ENCODE peak calls at places on chromosomes 16 and 17, in five cellular contexts. J is EL, V is NCI-H1417, L is NCI-H1105, Z is Calu3. R is an unnamed sample.

GRCh38 chr16:2769675-2770056 is 7.4 kb downstream of the ELOB start:
- DNase-seq in J (no peak), V (no peak), L (no peak), Z (peak), R (no peak)

GRCh38 chr17:67624886-67625656 is 92.7 kb upstream of the NOL11 start:
- DNase-seq in J (no peak), V (peak), L (no peak), Z (no peak), R (peak)

GRCh38 chr16:55018881-55019280 is 88.2 kb downstream of the IRX5 start:
- DNase-seq in J (no peak), V (no peak), L (no peak), Z (no peak), R (no peak)

GRCh38 chr16:74291577-74292208 is 4.9 kb upstream of the PSMD7 start:
- DNase-seq in J (peak), V (no peak), L (no peak), Z (peak), R (no peak)

GRCh38 chr17:74480290-74480689 is 13.9 kb downstream of the CD300A start:
- DNase-seq in J (no peak), V (no peak), L (no peak), Z (no peak), R (no peak)

GRCh38 chr16:31298958-31299357 is 39.2 kb downstream of the ITGAM start:
- DNase-seq in J (no peak), V (peak), L (no peak), Z (no peak), R (no peak)

GRCh38 chr17:43360376-43360738 is 38.4 kb upstream of the ARL4D start:
- DNase-seq in J (no peak), V (peak), L (peak), Z (peak), R (peak)

GRCh38 chr16:30000768-30001631 is 5.0 kb downstream of the INO80E start:
- DNase-seq in J (no peak), V (no peak), L (no peak), Z (no peak), R (no peak)

GRCh38 chr17:78395186-78395585 is 16.7 kb downstream of the PGS1 start:
- DNase-seq in J (no peak), V (peak), L (no peak), Z (no peak), R (no peak)

GRCh38 chr17:10745231-10745630 is 15.4 kb upstream of the TMEM220 start:
- DNase-seq in J (no peak), V (no peak), L (no peak), Z (no peak), R (no peak)

GRCh38 chr16:21214086-21214485 is 2.7 kb upstream of the ZP2 start:
- DNase-seq in J (no peak), V (no peak), L (no peak), Z (no peak), R (no peak)

GRCh38 chr17:7897773-7898172 is 9.2 kb downstream of the CHD3 start:
- DNase-seq in J (peak), V (peak), L (no peak), Z (no peak), R (no peak)

GRCh38 chr17:35088911-35089845 is 25.7 kb upstream of the RFFL start:
- DNase-seq in J (peak), V (peak), L (peak), Z (peak), R (peak)

GRCh38 chr17:15742051-15742795 is 10.1 kb downstream of the TBC1D26 start:
- DNase-seq in J (no peak), V (no peak), L (no peak), Z (no peak), R (no peak)

GRCh38 chr17:32152130-32152529 is 9.8 kb downstream of the RHOT1 start:
- DNase-seq in J (no peak), V (no peak), L (no peak), Z (no peak), R (no peak)

GRCh38 chr16:69942627-69943170 is 8.4 kb upstream of the CLEC18A start:
- DNase-seq in J (no peak), V (no peak), L (no peak), Z (no peak), R (no peak)

GRCh38 chr17:82844796-82845162 is 5.0 kb upstream of the ZNF750 start:
- DNase-seq in J (no peak), V (peak), L (peak), Z (no peak), R (no peak)

GRCh38 chr16:52069866-52070265 is 477.1 kb downstream of the TOX3 start:
- DNase-seq in J (no peak), V (peak), L (peak), Z (peak), R (peak)

GRCh38 chr16:70678898-70679652 is 6.8 kb downstream of the MTSS2 start:
- DNase-seq in J (no peak), V (no peak), L (no peak), Z (no peak), R (no peak)

GRCh38 chr17:22202702-22203101 is 510.4 kb downstream of the KCNJ18 start:
- DNase-seq in J (no peak), V (no peak), L (no peak), Z (no peak), R (no peak)

GRCh38 chr16:27315333-27316037 is 1.7 kb downstream of the IL4R start:
- DNase-seq in J (peak), V (no peak), L (no peak), Z (peak), R (no peak)

GRCh38 chr16:27177031-27177774 is 26.1 kb upstream of the KDM8 start:
- DNase-seq in J (peak), V (no peak), L (no peak), Z (no peak), R (no peak)

GRCh38 chr16:18801197-18801972 is at the start of gene ARL6IP1:
- DNase-seq in J (peak), V (peak), L (peak), Z (peak), R (peak)

GRCh38 chr16:54080524-54081008 is 206.0 kb downstream of the IRX3 start:
- DNase-seq in J (peak), V (no peak), L (no peak), Z (no peak), R (no peak)